ENCODE peak calls at places on chromosomes 11 and 22, in five cellular contexts. Q, K, B, Z and I are unnamed samples.
A peak's percentile ranks its signal among the peaks of the same experiment; 100 is the strongest.

GRCh38 chr11:124327775-124328174 is 7.8 kb upstream of the OR8D2 start:
- DNase-seq in B (no peak), Q (no peak), K (no peak), Z (no peak), I (no peak)

GRCh38 chr11:82756765-82757650 is 23.3 kb upstream of the FAM181B start:
- DNase-seq in K (no peak), Q (no peak), Z (no peak), B (no peak), I (no peak)

GRCh38 chr11:44855138-44855849 is 95.4 kb downstream of the TP53I11 start:
- DNase-seq in B (no peak), Z (no peak), Q (no peak), K (no peak), I (no peak)

GRCh38 chr11:123054301-123055065 is 7.5 kb downstream of the HSPA8 start:
- DNase-seq in Q (peak; percentile 56), Z (no peak), B (no peak), K (no peak), I (peak; percentile 57)

GRCh38 chr11:18757742-18758294 is 31.8 kb upstream of the IGSF22 start:
- DNase-seq in K (no peak), B (no peak), Z (no peak), Q (no peak), I (no peak)

GRCh38 chr11:19345848-19346681 is 105.3 kb upstream of the E2F8 start:
- DNase-seq in Q (no peak), Z (no peak), B (no peak), K (no peak), I (peak; percentile 50)

GRCh38 chr11:69012092-69013008 is 696 bp downstream of the MRGPRF start:
- DNase-seq in Z (no peak), B (no peak), K (no peak), Q (no peak), I (peak; percentile 86)

GRCh38 chr22:17477401-17477833 is 85.9 kb upstream of the SLC25A18 start:
- DNase-seq in Q (no peak), K (no peak), B (no peak), Z (no peak), I (no peak)

GRCh38 chr11:69463181-69463891 is 18.1 kb upstream of the LINC01488 start:
- DNase-seq in B (no peak), K (no peak), Q (no peak), Z (no peak), I (peak; percentile 76)

GRCh38 chr11:34166806-34167740 is 61.6 kb downstream of the NAT10 start:
- DNase-seq in B (no peak), K (no peak), Z (no peak), Q (no peak), I (no peak)

GRCh38 chr22:20116951-20117645 is at the start of gene TRMT2A:
- DNase-seq in Q (peak; percentile 97), Z (peak; percentile 98), B (peak; percentile 98), K (peak; percentile 77), I (peak; percentile 100)
- TF ChIP-seq CTCF in Q (no peak), Z (peak; percentile 38), B (no peak), K (no peak), I (no peak)

GRCh38 chr11:1382831-1383607 is 6.7 kb upstream of the BRSK2 start:
- DNase-seq in K (no peak), Q (peak; percentile 31), B (peak; percentile 84), Z (peak; percentile 87), I (peak; percentile 70)

GRCh38 chr11:1384206-1384965 is 5.3 kb upstream of the BRSK2 start:
- DNase-seq in B (no peak), Z (no peak), Q (no peak), K (no peak), I (peak; percentile 31)

GRCh38 chr11:1387521-1387920 is 2.2 kb upstream of the BRSK2 start:
- DNase-seq in K (no peak), Z (no peak), Q (no peak), B (no peak), I (no peak)

GRCh38 chr11:1381793-1382425 is 7.8 kb upstream of the BRSK2 start:
- DNase-seq in Z (no peak), B (no peak), Q (no peak), K (no peak), I (no peak)

GRCh38 chr11:1382429-1382828 is 7.3 kb upstream of the BRSK2 start:
- DNase-seq in B (no peak), Z (no peak), Q (no peak), K (no peak), I (no peak)
- H3K4me3 ChIP-seq in B (peak overlapping the region; percentile 80), Z (no peak overlapping the region), Q (peak overlapping the region; percentile 60), K (no peak overlapping the region), I (no peak overlapping the region)

DNA sequence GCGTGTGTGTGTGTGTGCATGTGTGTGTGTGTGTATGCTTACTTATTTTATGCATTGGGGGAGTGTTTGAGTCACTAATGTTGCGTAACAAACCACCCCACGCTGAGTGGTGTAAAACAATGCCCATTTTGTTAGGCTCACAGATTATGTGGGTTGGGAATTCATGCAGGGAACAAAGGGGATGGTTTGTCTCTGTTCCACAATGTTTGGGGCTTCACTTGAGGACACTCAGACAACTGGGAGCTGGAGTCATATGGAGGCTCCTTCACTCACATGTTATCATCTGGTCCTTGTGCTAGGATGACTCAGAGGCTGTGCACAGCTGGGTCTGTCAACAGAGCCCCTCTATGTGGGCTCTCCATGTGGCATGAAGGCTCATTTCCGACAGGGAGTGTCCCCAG is 51.3 kb upstream of the LARGE1 start:
- DNase-seq in Z (no peak), B (no peak), K (no peak), Q (no peak), I (no peak)
- TF ChIP-seq CTCF in Z (no peak), B (no peak), K (no peak), Q (no peak), I (no peak)

GRCh38 chr11:102289510-102290078 is 27.7 kb upstream of the BIRC3 start:
- DNase-seq in Z (no peak), K (no peak), B (no peak), Q (no peak), I (no peak)

GRCh38 chr11:102288745-102289083 is 28.6 kb upstream of the BIRC3 start:
- DNase-seq in K (no peak), Z (no peak), B (no peak), Q (no peak), I (no peak)

GRCh38 chr11:102286292-102286691 is 31.0 kb upstream of the BIRC3 start:
- DNase-seq in K (no peak), Z (no peak), Q (no peak), B (no peak), I (no peak)

GRCh38 chr11:102291831-102292230 is 25.5 kb upstream of the BIRC3 start:
- DNase-seq in B (no peak), K (no peak), Z (no peak), Q (no peak), I (no peak)

GRCh38 chr11:102287963-102288744 is 29.1 kb upstream of the BIRC3 start:
- DNase-seq in Z (peak; percentile 37), Q (peak; percentile 69), B (no peak), K (no peak), I (peak; percentile 86)
- H3K4me3 ChIP-seq in Z (no peak overlapping the region), Q (peak overlapping the region; percentile 31), B (peak overlapping the region; percentile 62), K (no peak overlapping the region), I (peak overlapping the region; percentile 44)

GRCh38 chr11:94007906-94008305 is 13.2 kb upstream of the HEPHL1 start:
- DNase-seq in K (no peak), B (no peak), Q (no peak), Z (no peak), I (no peak)

GRCh38 chr11:94007426-94007825 is 13.7 kb upstream of the HEPHL1 start:
- DNase-seq in Q (no peak), K (no peak), Z (no peak), B (no peak), I (no peak)

GRCh38 chr11:94000641-94001040 is 20.5 kb upstream of the HEPHL1 start:
- DNase-seq in Z (no peak), Q (no peak), B (no peak), K (no peak), I (no peak)

GRCh38 chr11:93997741-93998140 is 23.4 kb upstream of the HEPHL1 start:
- DNase-seq in B (no peak), K (no peak), Q (no peak), Z (no peak), I (no peak)

GRCh38 chr11:94002226-94002625 is 18.9 kb upstream of the HEPHL1 start:
- DNase-seq in B (no peak), K (no peak), Z (no peak), Q (no peak), I (peak; percentile 5)
- TF ChIP-seq CTCF in B (no peak), K (no peak), Z (no peak), Q (no peak), I (no peak)

GRCh38 chr11:64339754-64340408 is at the start of gene CCDC88B:
- DNase-seq in K (no peak), B (peak; percentile 75), Z (peak; percentile 85), Q (no peak), I (no peak)
- H3K4me3 ChIP-seq in K (no peak within 1 kb of the TSS), B (peak within 1 kb of the TSS; percentile 59), Z (peak within 1 kb of the TSS; percentile 3), Q (no peak within 1 kb of the TSS), I (no peak within 1 kb of the TSS)

DNA sequence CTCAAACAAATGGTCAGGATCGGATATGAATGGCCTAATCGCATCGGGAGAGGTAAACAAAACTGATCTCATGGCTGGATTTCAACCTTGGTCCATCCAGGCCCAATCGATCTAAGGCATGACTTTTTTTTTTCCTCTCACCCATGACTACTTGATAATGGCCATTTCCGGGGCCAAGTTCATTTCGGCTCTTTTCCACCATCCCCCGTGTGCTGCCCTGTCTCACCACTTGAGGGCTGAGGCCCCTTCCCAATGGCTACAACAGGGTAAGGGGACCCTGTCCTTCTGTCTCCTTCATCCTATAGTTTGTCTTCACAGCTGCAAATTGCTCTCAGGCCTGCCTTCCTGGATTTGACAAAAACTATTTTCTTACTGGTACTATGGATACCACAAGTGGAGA is 26.7 kb downstream of the GRAP2 start:
- DNase-seq in B (no peak), Z (no peak), Q (no peak), K (no peak), I (no peak)
- TF ChIP-seq CTCF in B (no peak), Z (no peak), Q (no peak), K (no peak), I (no peak)